ENCODE peak calls at places on chromosomes 16 and 17, in six cellular contexts. Z is neural crest cell; C is activated CD4-positive, alpha-beta T cell treated with anti-CD3 and anti-CD28 coated beads for 4 hours; Q is kidney tubule cell; T is NCI-H82; M is AG08395. N is an unnamed sample.

GRCh38 chr17:49980703-49981197 is 11.8 kb downstream of the DLX4 start:
- DNase-seq in Z (no peak), C (no peak), Q (no peak), T (peak), M (no peak), N (no peak)

GRCh38 chr17:49003557-49004511 is 6.6 kb downstream of the IGF2BP1 start:
- DNase-seq in Z (no peak), C (no peak), Q (no peak), T (peak), M (no peak), N (no peak)

GRCh38 chr16:55898592-55898991 is 23.4 kb upstream of the CES5A start:
- DNase-seq in Z (no peak), C (no peak), Q (no peak), T (no peak), M (no peak), N (no peak)

GRCh38 chr16:12874135-12874534 is 27.3 kb upstream of the SHISA9 start:
- DNase-seq in Z (no peak), C (no peak), Q (peak), T (no peak), M (peak), N (no peak)

GRCh38 chr16:89845417-89845816 is 17.1 kb downstream of the SPIRE2 start:
- DNase-seq in Z (no peak), C (no peak), Q (no peak), T (no peak), M (no peak), N (no peak)

GRCh38 chr16:73215482-73216377 is 167.8 kb upstream of the ZFHX3 start:
- DNase-seq in Z (no peak), C (no peak), Q (no peak), T (no peak), M (peak), N (no peak)

GRCh38 chr17:63984651-63985386 is 12.1 kb upstream of the SCN4A start:
- DNase-seq in Z (no peak), C (peak), Q (peak), T (no peak), M (peak), N (peak)

GRCh38 chr17:8791910-8792270 is 7.3 kb downstream of the MFSD6L start:
- DNase-seq in Z (no peak), C (no peak), Q (peak), T (peak), M (peak), N (peak)

GRCh38 chr16:84158455-84158854 is 13.3 kb downstream of the DNAAF1 start:
- DNase-seq in Z (no peak), C (no peak), Q (no peak), T (no peak), M (no peak), N (no peak)

GRCh38 chr17:71188811-71189492 is 931.9 kb upstream of the SOX9 start:
- DNase-seq in Z (no peak), C (no peak), Q (peak), T (no peak), M (peak), N (peak)

GRCh38 chr17:1626333-1626732 is 2.3 kb downstream of the SLC43A2 start:
- DNase-seq in Z (no peak), C (no peak), Q (no peak), T (peak), M (no peak), N (no peak)

GRCh38 chr16:8878523-8878911 is 3.6 kb upstream of the LITAFD start:
- DNase-seq in Z (no peak), C (no peak), Q (peak), T (no peak), M (peak), N (no peak)

GRCh38 chr17:36085710-36086268 is 4.2 kb downstream of the CCL3 start:
- DNase-seq in Z (no peak), C (no peak), Q (no peak), T (no peak), M (no peak), N (no peak)

GRCh38 chr16:3949287-3949686 is 68.8 kb upstream of the CREBBP start:
- DNase-seq in Z (no peak), C (no peak), Q (no peak), T (peak), M (no peak), N (no peak)

GRCh38 chr16:75108792-75109731 is 7.5 kb downstream of the LDHD start:
- DNase-seq in Z (no peak), C (peak), Q (peak), T (no peak), M (peak), N (peak)

GRCh38 chr16:66295761-66296546 is 70.5 kb upstream of the CDH5 start:
- DNase-seq in Z (no peak), C (no peak), Q (no peak), T (no peak), M (no peak), N (no peak)

GRCh38 chr16:27951752-27952151 is 111.8 kb downstream of the GSG1L start:
- DNase-seq in Z (no peak), C (no peak), Q (no peak), T (no peak), M (peak), N (no peak)

GRCh38 chr17:40306395-40306794 is 2.6 kb upstream of the RARA start:
- DNase-seq in Z (no peak), C (no peak), Q (no peak), T (no peak), M (no peak), N (no peak)

GRCh38 chr17:66533572-66533971 is 231.2 kb downstream of the PRKCA start:
- DNase-seq in Z (peak), C (no peak), Q (no peak), T (no peak), M (no peak), N (no peak)

GRCh38 chr16:57185446-57185944 is 344 bp downstream of the PSME3IP1 start:
- DNase-seq in Z (peak), C (no peak), Q (peak), T (peak), M (peak), N (peak)

GRCh38 chr16:6929868-6930267 is 402.8 kb upstream of the RBFOX1 start:
- DNase-seq in Z (no peak), C (no peak), Q (no peak), T (no peak), M (no peak), N (no peak)

GRCh38 chr16:79158337-79158736 is 442.2 kb downstream of the MAF start:
- DNase-seq in Z (no peak), C (no peak), Q (no peak), T (peak), M (no peak), N (no peak)

GRCh38 chr16:53334581-53334980 is 99.7 kb upstream of the RBL2 start:
- DNase-seq in Z (no peak), C (no peak), Q (no peak), T (no peak), M (no peak), N (no peak)

GRCh38 chr16:77442078-77442477 is 7.2 kb upstream of the ADAMTS18 start:
- DNase-seq in Z (no peak), C (no peak), Q (no peak), T (no peak), M (no peak), N (no peak)

GRCh38 chr16:80954985-80955384 is 51.7 kb downstream of the CMC2 start:
- DNase-seq in Z (no peak), C (no peak), Q (no peak), T (no peak), M (no peak), N (no peak)

GRCh38 chr17:7313890-7314718 is 1.1 kb downstream of the GPS2 start:
- DNase-seq in Z (no peak), C (no peak), Q (peak), T (peak), M (no peak), N (no peak)

GRCh38 chr16:54589326-54589725 is 302.7 kb upstream of the IRX3 start:
- DNase-seq in Z (no peak), C (no peak), Q (no peak), T (no peak), M (no peak), N (no peak)

GRCh38 chr16:89326721-89327120 is 109.2 kb downstream of the ZNF778 start:
- DNase-seq in Z (no peak), C (no peak), Q (no peak), T (no peak), M (no peak), N (no peak)

GRCh38 chr16:46947900-46948547 is 25.4 kb downstream of the DNAJA2 start:
- DNase-seq in Z (peak), C (no peak), Q (peak), T (peak), M (peak), N (no peak)

GRCh38 chr17:10806863-10807262 is 3.0 kb upstream of the TMEM238L start:
- DNase-seq in Z (no peak), C (no peak), Q (no peak), T (no peak), M (no peak), N (no peak)

GRCh38 chr16:4414187-4414909 is 2.0 kb downstream of the CORO7 start:
- DNase-seq in Z (no peak), C (peak), Q (no peak), T (no peak), M (no peak), N (no peak)